ENCODE peak calls at places on chromosomes 5 and 9, in five cellular contexts. S, O, N, M and J are unnamed samples.
A peak's percentile ranks its signal among the peaks of the same experiment; 100 is the strongest.

GRCh38 chr9:123834907-123835562 is 94.9 kb downstream of the DENND1A start:
- DNase-seq in N (no peak), M (no peak), O (no peak), S (no peak), J (peak; percentile 57)

GRCh38 chr9:74645007-74645639 is 148.0 kb downstream of the RORB start:
- DNase-seq in O (no peak), S (no peak), M (no peak), N (peak; percentile 17), J (peak; percentile 28)

GRCh38 chr9:72509053-72509452 is 12.4 kb upstream of the TMC1 start:
- DNase-seq in N (no peak), M (no peak), O (no peak), S (no peak), J (no peak)

GRCh38 chr9:91536211-91536691 is 112.6 kb upstream of the NFIL3 start:
- DNase-seq in O (no peak), S (no peak), M (no peak), N (no peak), J (no peak)

GRCh38 chr9:127926961-127927456 is 3.6 kb downstream of the PIP5KL1 start:
- DNase-seq in S (no peak), N (no peak), M (no peak), O (no peak), J (no peak)

GRCh38 chr5:174736351-174736721 is 12.0 kb downstream of the MSX2 start:
- DNase-seq in N (no peak), M (no peak), O (no peak), S (no peak), J (peak; percentile 26)

GRCh38 chr5:76788362-76788761 is 30.5 kb upstream of the F2RL1 start:
- DNase-seq in N (no peak), S (no peak), O (no peak), M (no peak), J (no peak)

GRCh38 chr9:136019041-136019680 is 58.0 kb upstream of the UBAC1 start:
- DNase-seq in M (no peak), S (no peak), O (peak; percentile 11), N (no peak), J (no peak)

GRCh38 chr9:71755230-71755629 is 13.1 kb downstream of the CEMIP2 start:
- DNase-seq in O (no peak), M (no peak), N (no peak), S (no peak), J (no peak)

GRCh38 chr5:148776780-148777179 is 49.6 kb upstream of the ADRB2 start:
- DNase-seq in S (no peak), M (no peak), O (no peak), N (no peak), J (no peak)

GRCh38 chr9:131954299-131954698 is 125.4 kb downstream of the MED27 start:
- DNase-seq in M (no peak), N (no peak), S (no peak), O (no peak), J (no peak)

GRCh38 chr5:73415617-73416016 is 33.0 kb downstream of the FOXD1 start:
- DNase-seq in S (no peak), N (no peak), M (no peak), O (no peak), J (no peak)
- H3K4me3 ChIP-seq in S (no peak overlapping the region), N (no peak overlapping the region), M (no peak overlapping the region), O (no peak overlapping the region), J (no peak overlapping the region)

GRCh38 chr5:31651241-31651640 is 12.3 kb downstream of the PDZD2 start:
- DNase-seq in O (no peak), N (no peak), M (no peak), S (no peak), J (no peak)

GRCh38 chr5:31645420-31646081 is 6.6 kb downstream of the PDZD2 start:
- DNase-seq in M (no peak), N (no peak), O (no peak), S (no peak), J (no peak)

GRCh38 chr5:31648326-31648725 is 9.4 kb downstream of the PDZD2 start:
- DNase-seq in S (no peak), O (no peak), N (no peak), M (no peak), J (no peak)
- H3K27me3 ChIP-seq in S (no peaks in the 10 kb centered on the region), O (no peaks in the 10 kb centered on the region), N (no peaks in the 10 kb centered on the region), M (no peaks in the 10 kb centered on the region), J (no peaks in the 10 kb centered on the region)

DNA sequence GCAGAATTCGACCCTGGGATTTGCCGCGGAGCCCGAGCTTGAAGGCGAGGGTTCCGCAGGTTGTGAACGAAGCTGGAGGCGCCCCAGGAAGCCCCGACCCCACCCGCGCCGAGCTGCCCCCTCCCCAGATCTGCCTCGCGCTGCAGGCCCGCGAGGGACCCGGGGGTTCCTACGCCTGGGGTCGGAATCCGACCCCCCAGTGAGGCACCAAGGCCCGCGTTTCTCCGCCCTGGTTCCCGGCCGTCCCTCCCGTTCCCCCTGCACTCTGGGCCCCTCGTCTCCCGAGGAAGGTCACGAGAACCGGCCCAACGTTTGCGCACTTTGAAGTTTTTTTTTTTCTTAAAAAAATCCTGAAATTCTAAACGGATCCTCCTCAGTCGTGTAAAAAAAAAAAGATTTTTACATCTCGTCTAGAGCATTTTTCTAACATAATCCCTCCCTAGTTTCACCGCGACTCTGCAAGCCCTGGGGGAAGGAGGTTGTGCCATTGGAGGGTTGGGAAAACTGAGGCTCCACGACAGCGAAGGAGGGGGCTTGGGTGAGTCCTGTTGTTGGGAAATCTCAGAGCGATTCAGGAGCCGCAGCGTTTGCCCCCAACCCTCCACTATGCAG is 933 bp upstream of the GFPT2 start:
- DNase-seq in N (no peak), M (no peak), O (no peak), S (no peak), J (no peak)
- H3K4me3 ChIP-seq in N (peak overlapping the region; percentile 76), M (peak overlapping the region; percentile 76), O (peak overlapping the region; percentile 72), S (peak overlapping the region; percentile 68), J (peak overlapping the region; percentile 89)

DNA sequence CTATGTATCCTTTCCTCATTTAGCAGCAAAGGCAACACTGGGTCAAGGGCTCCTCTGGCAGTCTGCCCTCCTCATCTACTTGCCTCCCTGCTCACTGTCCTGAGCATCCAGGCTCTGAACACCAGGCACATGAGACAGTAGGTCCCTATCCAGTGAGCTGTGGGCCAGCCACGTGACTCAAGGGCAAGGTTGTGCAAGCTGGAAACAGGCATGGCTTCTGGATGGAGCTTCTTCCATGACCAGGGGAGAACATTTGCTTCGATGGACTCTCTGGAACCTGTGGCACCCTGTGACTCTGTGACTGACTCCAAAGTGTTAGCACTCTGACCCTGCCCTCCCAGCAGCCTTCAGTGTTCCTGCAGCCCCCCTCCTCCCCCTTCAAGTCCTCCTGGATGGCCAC is 31.2 kb downstream of the ENHO start:
- DNase-seq in O (no peak), M (no peak), S (no peak), N (no peak), J (no peak)
- H3K27me3 ChIP-seq in O (no peaks in the 10 kb centered on the region), M (no peaks in the 10 kb centered on the region), S (no peaks in the 10 kb centered on the region), N (no peaks in the 10 kb centered on the region), J (no peaks in the 10 kb centered on the region)

GRCh38 chr5:107669543-107670027 is 1.2 kb downstream of the EFNA5 start:
- DNase-seq in N (no peak), M (no peak), S (no peak), O (peak; percentile 35), J (peak; percentile 59)
- H3K4me3 ChIP-seq in N (peak overlapping the region; percentile 71), M (no peak overlapping the region), S (no peak overlapping the region), O (peak overlapping the region; percentile 71), J (peak overlapping the region; percentile 73)

GRCh38 chr9:130930132-130930803 is 8.8 kb downstream of the FIBCD1 start:
- DNase-seq in N (no peak), O (no peak), S (no peak), M (no peak), J (no peak)
- H3K27me3 ChIP-seq in N (no peaks in the 10 kb centered on the region), O (peaks cover 22% of the 10 kb centered on the region), S (peaks cover 18% of the 10 kb centered on the region), M (no peaks in the 10 kb centered on the region), J (no peaks in the 10 kb centered on the region)

GRCh38 chr5:177426566-177427210 is at the start of gene GRK6:
- DNase-seq in M (no peak), S (peak; percentile 78), O (peak; percentile 59), N (no peak), J (no peak)

GRCh38 chr5:177425196-177425800 is 1.2 kb upstream of the GRK6 start:
- DNase-seq in S (no peak), O (no peak), N (no peak), M (no peak), J (no peak)

GRCh38 chr5:177427211-177427822 is 841 bp downstream of the GRK6 start:
- DNase-seq in M (no peak), O (no peak), S (no peak), N (no peak), J (no peak)

GRCh38 chr5:177427919-177428573 is 1.6 kb downstream of the GRK6 start:
- DNase-seq in N (no peak), S (peak; percentile 28), M (no peak), O (no peak), J (no peak)

GRCh38 chr5:177425801-177426565 is 493 bp upstream of the GRK6 start:
- DNase-seq in S (peak; percentile 99), O (peak; percentile 100), M (peak; percentile 99), N (peak; percentile 100), J (peak; percentile 100)
- H3K4me3 ChIP-seq in S (peak overlapping the region; percentile 53), O (peak overlapping the region; percentile 73), M (peak overlapping the region; percentile 63), N (peak overlapping the region; percentile 67), J (peak overlapping the region; percentile 38)

DNA sequence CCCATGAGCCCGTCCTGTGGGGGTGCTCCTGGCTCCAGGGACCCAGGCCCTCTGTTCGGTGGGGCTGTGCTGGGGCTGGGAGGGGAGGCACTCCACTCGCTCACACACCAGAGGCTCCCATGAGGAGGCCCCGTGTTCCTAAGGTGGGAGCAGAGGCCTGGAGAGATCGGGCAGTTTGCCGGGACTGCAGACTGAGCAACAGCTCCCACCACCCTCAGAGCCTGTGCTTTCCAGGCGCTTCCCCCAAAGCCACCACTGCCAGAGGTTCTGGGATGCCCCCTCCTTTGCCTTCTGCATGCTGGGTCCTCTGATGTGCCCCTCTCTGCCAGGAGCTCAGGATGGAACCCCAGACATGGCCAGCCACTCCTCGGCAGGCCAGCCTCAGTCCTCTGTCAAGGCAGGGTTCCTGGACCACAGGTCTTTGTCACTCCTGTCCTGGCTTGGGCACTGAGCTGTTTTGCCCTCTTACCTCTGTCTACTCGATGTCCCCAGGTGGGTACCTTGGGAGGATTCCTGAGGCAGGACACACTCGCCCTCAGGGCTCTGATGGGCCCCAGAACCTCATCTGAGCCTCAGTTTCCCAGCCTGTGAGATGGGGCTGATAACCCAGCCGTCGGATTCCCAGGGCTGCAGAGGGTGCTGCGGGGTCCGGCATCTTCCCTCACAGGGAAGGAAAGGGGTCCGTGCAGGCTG is 80.8 kb downstream of the TSPAN17 start:
- DNase-seq in M (no peak), O (no peak), S (no peak), N (no peak), J (no peak)
- H3K27me3 ChIP-seq in M (no peaks in the 10 kb centered on the region), O (peaks cover 9% of the 10 kb centered on the region), S (no peaks in the 10 kb centered on the region), N (no peaks in the 10 kb centered on the region), J (no peaks in the 10 kb centered on the region)